ENCODE peak calls at places on chromosomes 2 and 18, in eight cellular contexts. Y, J, R, M, Q, V, N and P are unnamed samples.

GRCh38 chr2:71932027-71932779 is 215.5 kb downstream of the CYP26B1 start:
- DNase-seq in Q (no peak), Y (no peak), R (no peak), V (no peak), N (no peak), J (no peak), M (no peak), P (no peak)

GRCh38 chr18:79366177-79367094 is 29.3 kb upstream of the NFATC1 start:
- DNase-seq in M (peak; percentile 90), V (no peak), N (peak; percentile 20), Q (no peak), Y (peak; percentile 99), J (peak; percentile 7), R (no peak), P (no peak)

GRCh38 chr18:57797209-57797651 is 5.9 kb downstream of the ATP8B1 start:
- DNase-seq in R (no peak), N (no peak), V (no peak), J (no peak), M (no peak), Q (no peak), Y (no peak), P (peak; percentile 89)

GRCh38 chr2:207845202-207845864 is 75.6 kb upstream of the FZD5 start:
- DNase-seq in R (no peak), Q (no peak), Y (no peak), V (no peak), M (no peak), J (no peak), N (no peak), P (no peak)

GRCh38 chr18:62454527-62454926 is 68.3 kb upstream of the ZCCHC2 start:
- DNase-seq in V (no peak), M (no peak), J (no peak), Y (no peak), Q (no peak), R (no peak), N (no peak), P (no peak)

GRCh38 chr2:45014016-45014702 is 4.9 kb upstream of the SIX2 start:
- DNase-seq in J (peak; percentile 69), N (no peak), Q (peak; percentile 69), Y (peak; percentile 36), V (peak; percentile 30), R (peak; percentile 69), M (peak; percentile 70), P (peak; percentile 53)

GRCh38 chr18:51884039-51884438 is 456.0 kb upstream of the DCC start:
- DNase-seq in M (no peak), J (no peak), N (no peak), Y (no peak), V (no peak), Q (no peak), R (no peak), P (no peak)

GRCh38 chr2:166984797-166985196 is 96.5 kb downstream of the XIRP2 start:
- DNase-seq in V (peak; percentile 1), Y (no peak), R (no peak), Q (no peak), J (no peak), N (no peak), M (peak; percentile 29), P (no peak)

GRCh38 chr18:26468931-26469340 is 79.4 kb downstream of the KCTD1 start:
- DNase-seq in R (no peak), Q (no peak), J (no peak), V (no peak), M (no peak), Y (no peak), N (no peak), P (no peak)

GRCh38 chr2:42249887-42250286 is 80.7 kb downstream of the EML4 start:
- DNase-seq in J (no peak), R (no peak), Q (no peak), M (no peak), Y (no peak), N (no peak), V (no peak), P (no peak)

GRCh38 chr2:237665713-237666143 is 38.3 kb downstream of the LRRFIP1 start:
- DNase-seq in R (no peak), Q (no peak), J (no peak), N (no peak), Y (no peak), M (no peak), V (no peak), P (no peak)
- TF ChIP-seq CTCF in R (no peak), Q (no peak), J (no peak), N (no peak), Y (no peak), M (no peak), V (no peak), P (no peak)

GRCh38 chr18:75344161-75344560 is 83.3 kb downstream of the SMIM21 start:
- DNase-seq in N (no peak), V (no peak), J (no peak), R (no peak), M (no peak), Y (no peak), Q (no peak), P (no peak)
- TF ChIP-seq CTCF in N (no peak), V (no peak), J (no peak), R (no peak), M (no peak), Y (no peak), Q (no peak), P (no peak)

GRCh38 chr2:238912916-238913875 is 65.3 kb downstream of the TWIST2 start:
- DNase-seq in N (no peak), Y (no peak), R (peak; percentile 11), M (peak; percentile 57), J (no peak), V (no peak), Q (no peak), P (no peak)
- TF ChIP-seq CTCF in N (no peak), Y (no peak), R (no peak), M (no peak), J (no peak), V (no peak), Q (no peak), P (no peak)

DNA sequence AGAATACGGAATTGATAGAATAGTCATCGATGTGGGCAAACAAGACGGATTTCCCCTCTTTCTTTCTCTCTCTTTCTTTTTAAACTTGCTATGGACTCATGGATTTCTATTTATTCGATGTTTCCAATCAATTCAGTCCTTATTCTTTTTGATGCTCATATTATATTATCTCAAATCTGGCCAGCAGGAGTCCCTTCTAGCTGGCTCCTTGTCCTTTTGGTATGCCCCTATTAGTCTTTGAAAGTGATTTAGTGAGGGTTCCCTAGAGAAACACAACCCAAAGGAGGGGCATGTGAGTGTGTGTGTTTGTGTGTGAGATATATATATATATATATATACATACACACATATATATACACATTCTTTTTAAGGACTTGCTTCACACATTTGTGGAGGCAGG is 23.5 kb upstream of the BIN1 start:
- DNase-seq in R (no peak), N (no peak), J (no peak), Y (no peak), Q (no peak), V (no peak), M (no peak), P (no peak)
- TF ChIP-seq CTCF in R (no peak), N (peak; percentile 52), J (no peak), Y (peak; percentile 22), Q (no peak), V (no peak), M (no peak), P (no peak)